ENCODE peak calls at places on chromosomes 2 and 18, in seven cellular contexts. L is IMR-90, R is ovary, F is tibial nerve, Y is uterus, C is HCT116, W is stomach. Q is an unnamed sample.

GRCh38 chr18:2889761-2890192 is 43.0 kb downstream of the EMILIN2 start:
- DNase-seq in L (peak), R (no peak), F (no peak), Y (no peak), C (no peak), W (no peak), Q (no peak)

GRCh38 chr2:37871453-37872191 is 53.5 kb upstream of the RMDN2 start:
- DNase-seq in L (peak), R (no peak), F (no peak), Y (no peak), C (no peak), W (no peak), Q (no peak)

GRCh38 chr2:96342085-96342484 is 6.5 kb downstream of the NCAPH start:
- DNase-seq in L (peak), R (no peak), F (no peak), Y (no peak), C (no peak), W (no peak), Q (no peak)

GRCh38 chr2:25375989-25376545 is 34.3 kb upstream of the DNMT3A start:
- DNase-seq in L (no peak), R (no peak), F (no peak), Y (no peak), C (no peak), W (peak), Q (no peak)

GRCh38 chr2:14543284-14543683 is 89.2 kb upstream of the LRATD1 start:
- DNase-seq in L (peak), R (no peak), F (no peak), Y (no peak), C (no peak), W (peak), Q (no peak)

GRCh38 chr2:133146893-133147292 is 421.4 kb downstream of the NCKAP5 start:
- DNase-seq in L (peak), R (no peak), F (no peak), Y (no peak), C (no peak), W (no peak), Q (no peak)

GRCh38 chr2:55992465-55992864 is 68.9 kb upstream of the EFEMP1 start:
- DNase-seq in L (peak), R (no peak), F (no peak), Y (peak), C (no peak), W (no peak), Q (no peak)

GRCh38 chr2:37323770-37324535 is 680 bp downstream of the PRKD3 start:
- DNase-seq in L (peak), R (no peak), F (no peak), Y (peak), C (no peak), W (no peak), Q (peak)

GRCh38 chr2:239328306-239329191 is 72.3 kb downstream of the HDAC4 start:
- DNase-seq in L (peak), R (peak), F (no peak), Y (peak), C (no peak), W (peak), Q (peak)

DNA sequence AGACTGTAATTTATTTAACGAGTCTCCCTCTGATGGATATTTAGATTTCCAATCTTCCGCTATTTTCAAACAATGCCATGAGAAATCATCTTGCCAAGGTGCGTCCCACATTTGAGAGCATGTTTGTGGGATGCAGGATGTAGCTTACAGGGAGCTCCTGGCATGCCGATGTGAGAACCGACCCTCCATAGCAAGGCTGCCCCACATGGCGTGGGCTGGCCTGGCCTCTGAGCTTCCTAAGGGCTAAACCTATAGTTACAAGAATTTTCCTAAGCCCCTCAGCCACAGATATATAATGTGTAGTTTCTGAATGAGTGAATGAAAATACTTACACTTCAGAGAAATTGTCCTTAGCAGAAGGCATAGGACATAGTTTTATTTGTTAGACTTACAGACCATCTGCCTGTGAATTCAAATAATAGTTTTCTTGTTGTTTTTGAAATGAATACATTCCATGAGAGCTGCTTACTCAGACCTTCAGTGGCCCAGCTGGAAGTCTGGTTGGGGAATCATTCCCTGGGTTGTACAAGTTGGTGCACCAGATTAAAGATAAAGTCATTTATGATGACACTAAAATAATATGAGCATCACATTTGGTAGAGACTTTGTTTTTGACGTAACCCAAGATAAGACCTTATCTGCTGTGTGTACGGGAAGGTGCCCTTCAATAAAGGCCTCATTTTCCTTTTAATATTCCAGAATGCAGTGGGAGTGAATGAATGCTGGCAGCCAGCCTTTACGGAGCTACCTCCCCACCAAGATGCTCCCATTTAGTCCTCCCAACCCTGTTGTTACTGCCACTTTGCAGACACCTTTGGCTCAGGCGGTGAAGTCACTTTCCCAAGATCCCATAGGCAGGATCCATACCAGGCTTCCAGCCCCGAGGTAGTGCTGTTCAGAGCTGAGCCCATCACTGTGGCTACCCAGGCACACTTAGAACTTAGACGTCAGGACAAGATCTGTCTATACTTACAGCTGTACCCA is 107.1 kb downstream of the GLI2 start:
- DNase-seq in L (peak), R (no peak), F (no peak), Y (no peak), C (no peak), W (no peak), Q (no peak)
- H3K27ac ChIP-seq in L (no peak), R (no peak), F (no peak), Y (no peak), C (no peak), W (no peak), Q (no peak)

DNA sequence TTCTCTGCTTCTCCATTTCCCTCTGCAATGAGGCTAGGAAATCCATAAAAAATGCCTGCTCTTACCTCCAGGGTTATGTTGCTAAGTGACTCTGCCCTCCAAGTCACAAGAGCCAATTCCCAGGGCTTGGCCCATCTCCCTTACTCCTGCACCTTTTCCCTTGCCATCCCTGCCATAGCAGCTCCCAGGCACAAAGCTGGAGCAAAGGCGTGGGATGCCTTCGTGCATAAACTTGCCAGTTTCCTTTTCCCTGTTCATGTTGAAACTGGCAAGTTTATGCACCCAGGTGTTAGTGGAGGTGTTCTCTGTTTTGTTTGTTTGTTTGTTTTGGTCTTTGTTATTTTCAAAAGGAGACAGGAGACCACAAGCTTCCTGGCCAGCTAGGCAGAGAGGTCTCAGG is 195.1 kb downstream of the ACKR3 start:
- DNase-seq in L (no peak), R (no peak), F (no peak), Y (no peak), C (no peak), W (no peak), Q (no peak)
- TF ChIP-seq POLR2A in L (no peak), R (no peak), F (no peak), Y (no peak), C (no peak), W (no peak), Q (no peak)

DNA sequence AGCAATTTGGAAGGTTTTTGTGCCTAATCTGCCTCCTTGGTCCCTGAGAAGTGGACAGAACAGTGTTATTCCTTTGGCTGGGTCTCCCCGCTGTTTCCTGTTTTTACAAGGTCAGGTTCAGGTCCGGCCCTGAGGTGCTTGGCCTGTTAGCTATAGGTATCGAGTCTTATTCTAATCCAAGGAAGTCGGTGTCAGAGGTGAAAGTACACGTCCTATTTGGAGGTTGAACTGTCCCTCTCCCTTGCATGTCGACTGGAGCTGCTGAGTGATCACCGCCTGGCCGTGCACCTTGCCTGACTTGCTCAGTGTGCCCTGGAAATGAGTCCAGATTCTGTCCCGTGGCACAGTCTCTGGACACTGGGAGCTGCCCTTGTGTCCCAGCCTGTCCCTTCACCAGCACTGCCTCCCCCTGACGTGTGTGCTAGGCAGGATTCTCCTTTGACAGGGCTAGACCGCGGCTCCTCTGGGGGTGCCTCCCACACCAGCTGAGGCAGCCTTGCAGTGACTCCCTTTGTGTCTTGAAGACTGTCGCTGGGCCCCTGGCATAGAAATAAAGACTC is 65.7 kb upstream of the RBM44 start:
- DNase-seq in L (no peak), R (no peak), F (no peak), Y (no peak), C (no peak), W (no peak), Q (peak)
- H3K4me3 ChIP-seq in L (no peak), R (no peak), F (no peak), Y (no peak), C (no peak), W (no peak), Q (no peak)

DNA sequence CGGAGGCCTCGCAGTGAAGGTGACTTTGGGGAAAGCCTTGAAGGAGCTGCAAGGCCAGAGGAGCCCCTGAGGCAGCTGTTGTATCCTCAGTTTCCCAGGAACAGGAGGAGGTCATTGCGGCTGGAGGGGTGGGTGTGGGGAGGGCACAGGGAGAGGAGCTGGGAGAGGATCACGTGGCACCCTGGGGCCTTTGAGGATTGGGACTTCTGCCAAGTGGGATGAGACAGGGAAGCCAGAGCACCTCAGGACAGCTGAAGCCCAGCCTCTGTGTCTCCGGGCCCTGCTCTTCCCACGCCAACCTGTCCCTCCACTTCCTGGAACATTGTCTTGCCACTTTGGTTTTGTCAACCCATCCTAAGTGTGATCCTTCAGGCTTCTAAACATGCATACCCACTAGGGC is 19.4 kb upstream of the RRM2 start:
- DNase-seq in L (no peak), R (no peak), F (no peak), Y (no peak), C (no peak), W (no peak), Q (no peak)
- H3K27ac ChIP-seq in L (no peak), R (no peak), F (no peak), Y (no peak), C (no peak), W (no peak), Q (no peak)

GRCh38 chr2:62499430-62500060 is 6.5 kb downstream of the TMEM17 start:
- DNase-seq in L (no peak), R (no peak), F (no peak), Y (no peak), C (no peak), W (no peak), Q (no peak)

GRCh38 chr2:62492048-62492447 is 13.9 kb downstream of the TMEM17 start:
- DNase-seq in L (no peak), R (no peak), F (no peak), Y (no peak), C (no peak), W (no peak), Q (no peak)

GRCh38 chr2:62498739-62499138 is 7.3 kb downstream of the TMEM17 start:
- DNase-seq in L (no peak), R (no peak), F (no peak), Y (no peak), C (no peak), W (no peak), Q (no peak)

GRCh38 chr2:62501059-62501458 is 4.9 kb downstream of the TMEM17 start:
- DNase-seq in L (no peak), R (no peak), F (no peak), Y (no peak), C (no peak), W (no peak), Q (no peak)

DNA sequence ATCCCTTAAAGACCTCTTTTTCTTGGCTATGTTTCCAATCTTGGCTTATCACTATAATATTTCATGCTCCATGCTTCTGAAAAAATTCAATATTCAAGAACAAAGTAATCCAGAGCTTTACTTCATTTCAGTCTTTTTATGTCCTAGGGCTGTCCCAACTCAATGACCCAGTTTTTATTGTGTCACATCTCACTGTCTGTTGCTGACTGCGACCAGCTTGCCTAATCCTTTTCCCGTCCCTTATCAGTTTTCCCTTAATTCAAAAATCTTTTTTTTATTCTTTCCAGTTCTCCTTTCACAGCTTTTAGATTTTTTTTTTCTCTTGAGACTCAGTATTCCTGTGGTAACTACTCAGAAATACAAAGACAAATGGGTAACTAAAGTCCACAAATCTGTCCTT is 10.2 kb downstream of the TMEM17 start:
- DNase-seq in L (no peak), R (no peak), F (no peak), Y (no peak), C (no peak), W (no peak), Q (no peak)
- TF ChIP-seq POLR2A in L (no peak), R (no peak), F (no peak), Y (no peak), C (no peak), W (no peak), Q (no peak)

GRCh38 chr2:60898567-60898966 is 17.2 kb downstream of the REL start:
- DNase-seq in L (peak), R (no peak), F (no peak), Y (no peak), C (no peak), W (no peak), Q (no peak)

GRCh38 chr2:60899892-60900249 is 18.5 kb downstream of the REL start:
- DNase-seq in L (no peak), R (no peak), F (no peak), Y (no peak), C (no peak), W (no peak), Q (no peak)

DNA sequence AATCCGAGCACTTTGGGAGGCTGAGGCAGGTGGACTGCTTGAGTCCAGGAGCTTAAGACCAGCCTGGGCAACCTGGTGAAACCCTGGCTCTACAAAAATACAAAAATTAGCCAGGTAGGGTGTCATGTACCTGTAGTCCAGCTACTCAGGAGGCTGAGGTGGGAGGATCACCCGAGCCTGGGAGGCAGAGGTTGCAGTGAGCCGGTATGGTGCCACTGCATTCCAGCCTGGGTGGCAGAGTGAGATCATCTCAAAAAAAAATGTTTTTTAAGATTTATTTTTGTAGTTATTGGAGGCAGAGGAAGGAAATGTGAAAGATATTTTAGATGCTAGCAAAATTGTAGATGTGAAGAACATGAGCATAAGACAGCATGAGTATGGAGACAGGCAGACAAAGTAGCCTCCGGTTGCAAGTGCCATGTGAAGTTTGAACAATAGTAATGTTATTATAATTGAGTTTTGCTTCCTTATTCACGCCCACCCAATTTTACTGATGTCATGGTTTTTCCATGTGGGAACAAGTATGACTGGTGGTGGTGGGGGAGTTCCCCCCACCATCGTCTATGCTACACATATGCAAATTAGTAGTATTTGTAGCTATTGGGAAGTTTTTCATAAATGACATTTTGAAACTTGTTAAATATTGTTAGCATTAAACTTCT is 18.0 kb downstream of the REL start:
- DNase-seq in L (no peak), R (no peak), F (no peak), Y (no peak), C (no peak), W (no peak), Q (no peak)
- H3K4me3 ChIP-seq in L (no peak), R (no peak), F (no peak), Y (no peak), C (no peak), W (no peak), Q (no peak)

GRCh38 chr18:63317982-63318881 is 1.3 kb downstream of the BCL2 start:
- DNase-seq in L (no peak), R (peak), F (peak), Y (peak), C (no peak), W (peak), Q (peak)
- H3K27ac ChIP-seq in L (no peak), R (peak), F (peak), Y (peak), C (no peak), W (peak), Q (peak)